ENCODE peak calls at places on chromosomes 12 and 14, in eight cellular contexts. D is PC-3, M is MM.1S, Y is fibroblast of lung, P is HepG2, G is mammary epithelial cell, L is endodermal cell, X is NT2/D1. T is an unnamed sample.

GRCh38 chr12:23941780-23942179 is 7.7 kb downstream of the SOX5 start:
- DNase-seq in L (no peak), X (no peak), D (no peak), Y (no peak), M (no peak), G (no peak), P (peak; percentile 85), T (no peak)

GRCh38 chr14:35046048-35046750 is at the start of gene FAM177A1:
- DNase-seq in X (peak; percentile 84), D (peak; percentile 96), L (peak; percentile 99), G (peak; percentile 98), M (peak; percentile 95), Y (peak; percentile 97), P (peak; percentile 99), T (peak; percentile 60)

GRCh38 chr12:75699728-75700496 is 188.5 kb upstream of the KRR1 start:
- DNase-seq in L (no peak), G (no peak), Y (peak; percentile 81), D (peak; percentile 7), M (no peak), P (no peak), X (no peak), T (no peak)

GRCh38 chr12:126156806-126157574 is 1091.8 kb downstream of the AACS start:
- DNase-seq in L (peak; percentile 74), M (no peak), G (no peak), D (no peak), X (no peak), Y (no peak), P (no peak), T (no peak)

GRCh38 chr12:57604454-57605307 is at the start of gene DTX3:
- DNase-seq in Y (peak; percentile 38), P (no peak), D (no peak), M (peak; percentile 26), L (peak; percentile 87), X (no peak), G (no peak), T (no peak)

GRCh38 chr12:95709152-95709551 is 81.4 kb downstream of the NTN4 start:
- DNase-seq in M (no peak), L (no peak), X (no peak), Y (peak; percentile 8), P (no peak), D (peak; percentile 35), G (no peak), T (no peak)

GRCh38 chr12:132541200-132541599 is 51.2 kb downstream of the FBRSL1 start:
- DNase-seq in G (no peak), X (no peak), P (no peak), D (no peak), Y (no peak), M (no peak), L (no peak), T (no peak)

GRCh38 chr14:45201908-45202307 is 51.1 kb downstream of the MIS18BP1 start:
- DNase-seq in X (no peak), M (peak; percentile 66), P (peak; percentile 14), Y (peak; percentile 41), L (peak; percentile 63), G (no peak), D (peak; percentile 13), T (no peak)

GRCh38 chr12:42237853-42238239 is 202 bp downstream of the YAF2 start:
- DNase-seq in L (no peak), X (no peak), M (no peak), Y (no peak), P (no peak), G (no peak), D (no peak), T (no peak)

GRCh38 chr12:48004039-48004940 is at the start of gene COL2A1:
- DNase-seq in X (no peak), P (no peak), M (no peak), L (peak; percentile 95), Y (no peak), D (peak; percentile 27), G (peak; percentile 17), T (no peak)

GRCh38 chr12:126069549-126070165 is 1004.4 kb downstream of the AACS start:
- DNase-seq in Y (peak; percentile 50), L (peak; percentile 96), G (peak; percentile 36), P (peak; percentile 33), X (peak; percentile 78), M (peak; percentile 55), D (peak; percentile 84), T (peak; percentile 4)

GRCh38 chr14:23154876-23155587 is 28.4 kb downstream of the SLC7A8 start:
- DNase-seq in P (no peak), Y (peak; percentile 91), L (peak; percentile 80), G (peak; percentile 58), X (peak; percentile 5), M (no peak), D (peak; percentile 33), T (no peak)

GRCh38 chr12:53365245-53365904 is 14.6 kb upstream of the SP1 start:
- DNase-seq in X (no peak), P (no peak), Y (peak; percentile 25), M (no peak), D (peak; percentile 22), G (no peak), L (no peak), T (no peak)

GRCh38 chr14:31902002-31902401 is 175.1 kb upstream of the ARHGAP5 start:
- DNase-seq in P (peak; percentile 66), M (no peak), Y (no peak), D (peak; percentile 78), X (no peak), L (peak; percentile 61), G (peak; percentile 92), T (peak; percentile 54)

GRCh38 chr12:124654666-124655316 is 87.4 kb upstream of the NCOR2 start:
- DNase-seq in M (no peak), P (no peak), D (no peak), G (no peak), X (no peak), Y (no peak), L (peak; percentile 69), T (no peak)

GRCh38 chr12:116432321-116432750 is 126.8 kb upstream of the MAP1LC3B2 start:
- DNase-seq in L (peak; percentile 50), D (no peak), P (no peak), Y (peak; percentile 47), X (no peak), G (no peak), M (no peak), T (no peak)

GRCh38 chr12:10361084-10361483 is 28.8 kb downstream of the KLRK1 start:
- DNase-seq in L (peak; percentile 54), P (no peak), X (peak; percentile 86), Y (peak; percentile 29), M (no peak), D (peak; percentile 8), G (peak; percentile 90), T (no peak)

GRCh38 chr14:92553456-92553855 is 39.9 kb downstream of the RIN3 start:
- DNase-seq in P (no peak), M (no peak), X (no peak), D (no peak), G (no peak), Y (peak; percentile 78), L (peak; percentile 63), T (no peak)

GRCh38 chr14:36505193-36505815 is 14.7 kb downstream of the NKX2-1 start:
- DNase-seq in L (peak; percentile 78), D (no peak), X (no peak), Y (no peak), G (no peak), M (peak; percentile 49), P (no peak), T (no peak)
- H3K9ac ChIP-seq in L (no peak overlapping the region), D (no peak overlapping the region), X (no peak overlapping the region), Y (no peak overlapping the region), G (no peak overlapping the region), M (peak overlapping the region; percentile 29), P (no peak overlapping the region), T (no peak overlapping the region)

GRCh38 chr12:113819495-113819894 is 146.6 kb downstream of the RBM19 start:
- DNase-seq in L (peak; percentile 64), X (peak; percentile 28), M (no peak), D (no peak), Y (no peak), G (no peak), P (no peak), T (no peak)

GRCh38 chr12:113820310-113820709 is 145.8 kb downstream of the RBM19 start:
- DNase-seq in X (no peak), P (no peak), D (no peak), M (no peak), L (no peak), G (no peak), Y (no peak), T (no peak)

GRCh38 chr12:113820842-113821241 is 145.3 kb downstream of the RBM19 start:
- DNase-seq in L (no peak), M (no peak), G (no peak), Y (no peak), X (no peak), D (no peak), P (no peak), T (no peak)

GRCh38 chr12:113818278-113818677 is 147.8 kb downstream of the RBM19 start:
- DNase-seq in D (no peak), P (no peak), G (no peak), L (no peak), M (no peak), Y (no peak), X (no peak), T (no peak)

DNA sequence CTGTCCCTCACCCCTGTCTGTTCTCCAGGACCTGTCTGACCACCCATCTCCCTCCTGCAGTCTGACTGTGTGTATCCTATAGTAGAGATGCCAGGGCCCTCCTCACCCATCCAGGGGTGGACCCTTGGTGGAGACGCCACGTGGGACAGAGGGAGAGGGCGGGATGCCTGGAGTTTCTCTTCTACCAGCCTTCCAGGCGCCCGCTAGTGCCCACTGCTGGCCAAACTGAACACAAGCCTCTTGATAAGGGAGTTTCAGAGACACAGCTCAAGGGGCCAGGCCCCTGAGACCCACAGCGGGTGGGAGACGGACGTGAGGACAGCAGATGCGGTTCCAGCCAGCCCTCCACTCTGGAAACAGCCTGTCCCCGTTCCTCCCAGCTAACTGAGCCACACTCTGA is 147.3 kb downstream of the RBM19 start:
- DNase-seq in P (peak; percentile 27), G (no peak), D (peak; percentile 22), L (peak; percentile 95), X (peak; percentile 57), Y (no peak), M (no peak), T (no peak)
- H3K9ac ChIP-seq in P (no peak overlapping the region), G (no peak overlapping the region), D (no peak overlapping the region), L (no peak overlapping the region), X (peak overlapping the region; percentile 68), Y (no peak overlapping the region), M (no peak overlapping the region), T (no peak overlapping the region)

GRCh38 chr12:130715150-130715995 is 726 bp downstream of the RIMBP2 start:
- DNase-seq in D (no peak), M (no peak), P (no peak), L (peak; percentile 79), G (no peak), X (no peak), Y (no peak), T (no peak)
- H3K9ac ChIP-seq in D (no peak overlapping the region), M (no peak overlapping the region), P (no peak overlapping the region), L (peak overlapping the region; percentile 44), G (no peak overlapping the region), X (peak overlapping the region; percentile 79), Y (no peak overlapping the region), T (no peak overlapping the region)

DNA sequence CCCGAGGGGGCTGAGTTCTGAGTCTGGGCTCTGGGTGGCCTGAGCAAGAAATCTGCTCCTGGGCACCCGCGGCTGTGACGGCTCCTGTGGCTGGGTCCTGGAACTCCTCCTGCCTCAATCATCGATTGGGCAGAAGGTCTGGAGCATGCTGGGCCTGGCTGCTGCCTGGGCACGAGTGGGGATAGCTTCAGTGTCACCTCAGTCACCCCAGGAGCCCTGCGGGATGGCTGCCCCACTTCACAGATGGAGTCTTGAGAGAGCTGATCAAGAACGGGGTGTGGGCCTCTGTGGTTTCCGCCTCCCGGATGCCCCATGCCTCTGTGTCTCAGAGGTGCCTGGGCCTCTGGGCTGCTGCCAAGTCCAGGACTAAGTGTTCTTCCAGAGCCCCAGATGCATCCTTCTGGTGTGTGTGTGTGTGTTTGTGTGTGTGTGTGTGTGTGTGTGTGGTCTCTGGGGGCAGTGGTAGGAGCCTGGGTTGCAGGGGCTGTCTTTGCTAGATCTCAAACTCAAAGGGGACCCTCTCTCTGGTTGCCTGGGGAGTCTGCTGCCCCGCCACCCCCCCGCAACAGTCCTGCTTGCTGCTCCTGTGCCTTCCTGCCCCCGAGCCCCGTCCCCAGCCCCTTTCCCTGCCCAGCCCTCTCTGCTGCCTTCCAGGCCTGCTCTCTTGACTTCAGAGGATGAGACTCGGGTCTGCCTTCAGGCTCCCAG is 185.5 kb upstream of the C14orf180 start:
- DNase-seq in D (no peak), X (no peak), L (no peak), Y (no peak), P (no peak), M (peak; percentile 31), G (no peak), T (no peak)
- H3K9ac ChIP-seq in D (no peak overlapping the region), X (no peak overlapping the region), L (no peak overlapping the region), Y (no peak overlapping the region), P (no peak overlapping the region), M (no peak overlapping the region), G (no peak overlapping the region), T (no peak overlapping the region)